ENCODE peak calls at places on chromosome 14, in ten cellular contexts. U is GM03348; L is mesendoderm; W is HTR-8/SVneo; I is 8988T; Y is fibroblast of the aortic adventitia; K is left ventricle myocardium inferior; J is substantia nigra; M is activated CD4-positive, alpha-beta T cell treated with anti-CD3 and anti-CD28 coated beads, Interleukin-2, amount 10 ng/mL, durations not matched to agents 24 days and 14 days; P is cerebellar nuclear complex. Z is an unnamed sample.

GRCh38 chr14:103361868-103362267 is 23.3 kb upstream of the MARK3 start:
- DNase-seq in I (no peak), K (no peak), U (peak; percentile 82), P (no peak), L (no peak), Y (peak; percentile 98), W (no peak), J (no peak), M (no peak), Z (peak; percentile 80)

GRCh38 chr14:25116607-25117006 is 66.7 kb upstream of the STXBP6 start:
- DNase-seq in W (no peak), U (peak; percentile 15), L (no peak), K (no peak), Y (peak; percentile 26), P (no peak), I (no peak), M (no peak), J (no peak), Z (no peak)

GRCh38 chr14:21768116-21768874 is 94.7 kb upstream of the OR4E1 start:
- DNase-seq in M (peak; percentile 77), U (peak; percentile 8), K (no peak), J (no peak), I (no peak), Y (no peak), L (peak; percentile 86), P (no peak), W (peak; percentile 5), Z (no peak)

GRCh38 chr14:72711936-72712335 is 182.0 kb downstream of the DPF3 start:
- DNase-seq in K (no peak), I (no peak), M (no peak), U (no peak), J (no peak), P (no peak), L (no peak), Y (no peak), W (no peak), Z (no peak)

GRCh38 chr14:60215520-60216195 is 33.4 kb upstream of the PPM1A start:
- DNase-seq in W (no peak), Y (no peak), M (no peak), J (no peak), I (no peak), U (no peak), P (no peak), K (no peak), L (no peak), Z (no peak)

GRCh38 chr14:54642950-54643695 is 76.2 kb downstream of the SAMD4A start:
- DNase-seq in P (no peak), K (no peak), I (no peak), Y (peak; percentile 64), M (peak; percentile 66), L (peak; percentile 59), W (no peak), U (no peak), J (no peak), Z (no peak)

GRCh38 chr14:94021001-94021400 is 5.1 kb upstream of the OTUB2 start:
- DNase-seq in L (no peak), Y (peak; percentile 29), K (no peak), I (no peak), U (no peak), M (no peak), J (no peak), W (no peak), P (no peak), Z (peak; percentile 53)

GRCh38 chr14:64388533-64389243 is 535 bp downstream of the MTHFD1 start:
- DNase-seq in J (no peak), U (peak; percentile 17), L (peak; percentile 46), W (peak; percentile 64), P (no peak), Y (peak; percentile 25), I (no peak), M (peak; percentile 64), K (peak; percentile 19), Z (no peak)

GRCh38 chr14:38948576-38948975 is 154.5 kb downstream of the SEC23A start:
- DNase-seq in W (no peak), M (no peak), L (no peak), U (no peak), K (no peak), P (no peak), Y (no peak), I (no peak), J (no peak), Z (no peak)

GRCh38 chr14:76884853-76885276 is 58.7 kb downstream of the LRRC74A start:
- DNase-seq in W (no peak), M (no peak), P (no peak), Y (no peak), I (no peak), U (no peak), J (no peak), L (peak; percentile 65), K (peak; percentile 75), Z (no peak)

GRCh38 chr14:100535287-100536131 is 51.7 kb downstream of the BEGAIN start:
- DNase-seq in K (peak; percentile 9), L (no peak), J (no peak), P (no peak), Y (no peak), W (no peak), M (no peak), U (no peak), I (peak; percentile 8), Z (no peak)

GRCh38 chr14:95183532-95184412 is 26.4 kb upstream of the DICER1 start:
- DNase-seq in M (no peak), Y (no peak), P (no peak), W (no peak), I (no peak), K (no peak), L (no peak), J (no peak), U (no peak), Z (peak; percentile 43)

GRCh38 chr14:62143235-62143634 is 381.0 kb downstream of the SNAPC1 start:
- DNase-seq in Y (peak; percentile 84), W (no peak), K (no peak), U (peak; percentile 28), P (no peak), J (no peak), L (no peak), M (no peak), I (no peak), Z (no peak)

GRCh38 chr14:95322646-95323045 is 2.9 kb upstream of the CLMN start:
- DNase-seq in K (no peak), Y (peak; percentile 10), J (no peak), P (no peak), W (no peak), M (no peak), U (no peak), L (no peak), I (no peak), Z (no peak)

GRCh38 chr14:73759183-73759713 is 45.1 kb upstream of the PNMA1 start:
- DNase-seq in K (peak; percentile 87), J (peak; percentile 47), I (peak; percentile 66), P (no peak), M (peak; percentile 89), W (no peak), L (no peak), U (peak; percentile 87), Y (peak; percentile 57), Z (no peak)

GRCh38 chr14:99430491-99430890 is 50.2 kb downstream of the SETD3 start:
- DNase-seq in K (no peak), U (no peak), I (no peak), P (no peak), M (no peak), J (no peak), W (no peak), Y (no peak), L (peak; percentile 70), Z (no peak)

GRCh38 chr14:78989246-78989645 is 819.1 kb downstream of the NRXN3 start:
- DNase-seq in I (no peak), K (no peak), L (no peak), W (no peak), M (no peak), Y (no peak), P (no peak), U (no peak), J (no peak), Z (no peak)

GRCh38 chr14:77962731-77963520 is 163.0 kb downstream of the ADCK1 start:
- DNase-seq in J (no peak), U (no peak), W (no peak), M (no peak), K (no peak), L (no peak), Y (peak; percentile 4), I (no peak), P (no peak), Z (no peak)

GRCh38 chr14:98290596-98290995 is 981.4 kb downstream of the BCL11B start:
- DNase-seq in K (no peak), U (no peak), I (no peak), W (no peak), P (no peak), Y (no peak), L (no peak), J (no peak), M (no peak), Z (no peak)

GRCh38 chr14:74508292-74508731 is 14.7 kb downstream of the ISCA2 start:
- DNase-seq in W (no peak), Y (no peak), I (peak; percentile 60), K (no peak), U (no peak), L (peak; percentile 91), M (no peak), P (no peak), J (no peak), Z (no peak)

GRCh38 chr14:90795744-90796143 is 20.5 kb downstream of the TTC7B start:
- DNase-seq in I (no peak), W (peak; percentile 57), L (no peak), M (no peak), U (peak; percentile 80), K (no peak), P (no peak), J (no peak), Y (peak; percentile 79), Z (peak; percentile 69)

GRCh38 chr14:105496831-105497591 is 6.0 kb downstream of the TEDC1 start:
- DNase-seq in W (no peak), U (no peak), I (peak; percentile 37), K (no peak), M (peak; percentile 57), J (no peak), L (no peak), P (no peak), Y (no peak), Z (no peak)

GRCh38 chr14:105165761-105166485 is 2.7 kb downstream of the JAG2 start:
- DNase-seq in I (no peak), P (no peak), K (no peak), Y (no peak), U (no peak), W (no peak), M (no peak), J (no peak), L (no peak), Z (no peak)

GRCh38 chr14:49187799-49188198 is 398.4 kb downstream of the RPS29 start:
- DNase-seq in J (no peak), Y (no peak), I (no peak), U (no peak), L (no peak), K (no peak), P (no peak), W (no peak), M (no peak), Z (no peak)

GRCh38 chr14:22561661-22562579 is 27.1 kb downstream of the DAD1 start:
- DNase-seq in M (peak; percentile 95), I (no peak), Y (no peak), K (no peak), J (no peak), L (peak; percentile 72), U (no peak), W (no peak), P (no peak), Z (no peak)

GRCh38 chr14:32078794-32079663 is 1.9 kb downstream of the ARHGAP5 start:
- DNase-seq in I (no peak), L (peak; percentile 50), U (no peak), Y (peak; percentile 12), J (no peak), P (no peak), K (no peak), M (peak; percentile 61), W (no peak), Z (no peak)

GRCh38 chr14:99703381-99703780 is 19.3 kb downstream of the CYP46A1 start:
- DNase-seq in P (no peak), L (no peak), J (no peak), Y (no peak), W (no peak), I (no peak), M (no peak), U (no peak), K (no peak), Z (no peak)

GRCh38 chr14:69153848-69154208 is 909 bp upstream of the DCAF5 start:
- DNase-seq in W (no peak), J (no peak), Y (peak; percentile 47), P (no peak), I (no peak), M (peak; percentile 65), K (peak; percentile 24), L (no peak), U (peak; percentile 39), Z (no peak)